ENCODE peak calls at places on chromosomes 5 and 9, in seven cellular contexts. G is HCT116, J is HepG2, M is H1, B is SK-N-SH, D is K562, Q is GM12878. U is an unnamed sample.
A peak's percentile ranks its signal among the peaks of the same experiment; 100 is the strongest.

GRCh38 chr5:5979362-5979760 is 399.0 kb downstream of the MED10 start:
- DNase-seq in G (no peak), J (no peak), M (no peak), B (no peak), D (no peak), Q (no peak), U (no peak)

GRCh38 chr5:92912280-92912679 is 668.7 kb downstream of the NR2F1-AS1 start:
- DNase-seq in G (no peak), J (no peak), M (no peak), B (no peak), D (no peak), Q (no peak), U (no peak)

GRCh38 chr5:345404-346195 is 24.1 kb downstream of the AHRR start:
- DNase-seq in G (no peak), J (no peak), M (peak; percentile 56), B (peak; percentile 45), D (peak; percentile 5), Q (no peak), U (no peak)

GRCh38 chr9:114501786-114502682 is 3.2 kb downstream of the WHRN start:
- DNase-seq in G (no peak), J (peak; percentile 48), M (peak; percentile 57), B (no peak), D (peak; percentile 74), Q (no peak), U (no peak)

GRCh38 chr9:124886866-124887492 is 25.0 kb downstream of the ARPC5L start:
- DNase-seq in G (no peak), J (no peak), M (no peak), B (no peak), D (no peak), Q (no peak), U (no peak)

GRCh38 chr5:122805481-122805880 is 30.6 kb downstream of the SNX2 start:
- DNase-seq in G (no peak), J (no peak), M (no peak), B (no peak), D (no peak), Q (no peak), U (no peak)

GRCh38 chr9:136053757-136054142 is 41.3 kb downstream of the NACC2 start:
- DNase-seq in G (no peak), J (no peak), M (no peak), B (peak; percentile 23), D (no peak), Q (no peak), U (no peak)

GRCh38 chr5:132017738-132018625 is 6.5 kb upstream of the ACSL6 start:
- DNase-seq in G (no peak), J (no peak), M (peak; percentile 35), B (no peak), D (no peak), Q (no peak), U (no peak)

GRCh38 chr5:21919417-21920022 is 933.6 kb downstream of the CDH12 start:
- DNase-seq in G (no peak), J (peak; percentile 14), M (no peak), B (peak; percentile 30), D (peak; percentile 12), Q (peak; percentile 13), U (peak; percentile 66)

GRCh38 chr9:22158275-22158674 is 149.2 kb upstream of the CDKN2B start:
- DNase-seq in G (no peak), J (no peak), M (no peak), B (no peak), D (no peak), Q (no peak), U (no peak)

GRCh38 chr5:39447968-39448367 is 23.2 kb upstream of the DAB2 start:
- DNase-seq in G (no peak), J (peak; percentile 41), M (no peak), B (no peak), D (no peak), Q (no peak), U (peak; percentile 5)

GRCh38 chr9:121852646-121853616 is 201.5 kb downstream of the DAB2IP start:
- DNase-seq in G (no peak), J (no peak), M (no peak), B (no peak), D (no peak), Q (no peak), U (no peak)

GRCh38 chr5:114418546-114419388 is 56.9 kb downstream of the KCNN2 start:
- DNase-seq in G (no peak), J (no peak), M (no peak), B (no peak), D (no peak), Q (peak; percentile 56), U (no peak)

GRCh38 chr5:16225927-16226326 is 46.3 kb upstream of the MARCHF11 start:
- DNase-seq in G (no peak), J (no peak), M (no peak), B (no peak), D (no peak), Q (no peak), U (no peak)

GRCh38 chr5:10678236-10678635 is 82.8 kb downstream of the DAP start:
- DNase-seq in G (no peak), J (no peak), M (no peak), B (no peak), D (no peak), Q (no peak), U (peak; percentile 25)

GRCh38 chr9:114958021-114958846 is 27.8 kb upstream of the TNFSF8 start:
- DNase-seq in G (no peak), J (no peak), M (no peak), B (no peak), D (no peak), Q (no peak), U (no peak)

GRCh38 chr9:136807281-136808074 is at the start of gene RABL6:
- DNase-seq in G (no peak), J (peak; percentile 40), M (peak; percentile 86), B (peak; percentile 99), D (peak; percentile 95), Q (no peak), U (peak; percentile 98)

GRCh38 chr9:20728493-20729220 is 44.6 kb downstream of the FOCAD start:
- DNase-seq in G (no peak), J (no peak), M (no peak), B (no peak), D (no peak), Q (no peak), U (no peak)

GRCh38 chr5:18970000-18970399 is 1018.0 kb downstream of the CDH18 start:
- DNase-seq in G (no peak), J (no peak), M (no peak), B (no peak), D (no peak), Q (no peak), U (no peak)

GRCh38 chr9:135819905-135820304 is 87.4 kb downstream of the CAMSAP1 start:
- DNase-seq in G (no peak), J (no peak), M (no peak), B (no peak), D (no peak), Q (no peak), U (no peak)

GRCh38 chr5:67190856-67191255 is 5.7 kb downstream of the CD180 start:
- DNase-seq in G (no peak), J (no peak), M (no peak), B (no peak), D (no peak), Q (no peak), U (peak; percentile 19)

GRCh38 chr9:133354766-133355165 is 1.5 kb downstream of the SURF1 start:
- DNase-seq in G (no peak), J (no peak), M (no peak), B (no peak), D (no peak), Q (no peak), U (no peak)

GRCh38 chr5:142697356-142697807 is 11.5 kb upstream of the FGF1 start:
- DNase-seq in G (no peak), J (no peak), M (no peak), B (no peak), D (no peak), Q (no peak), U (no peak)

DNA sequence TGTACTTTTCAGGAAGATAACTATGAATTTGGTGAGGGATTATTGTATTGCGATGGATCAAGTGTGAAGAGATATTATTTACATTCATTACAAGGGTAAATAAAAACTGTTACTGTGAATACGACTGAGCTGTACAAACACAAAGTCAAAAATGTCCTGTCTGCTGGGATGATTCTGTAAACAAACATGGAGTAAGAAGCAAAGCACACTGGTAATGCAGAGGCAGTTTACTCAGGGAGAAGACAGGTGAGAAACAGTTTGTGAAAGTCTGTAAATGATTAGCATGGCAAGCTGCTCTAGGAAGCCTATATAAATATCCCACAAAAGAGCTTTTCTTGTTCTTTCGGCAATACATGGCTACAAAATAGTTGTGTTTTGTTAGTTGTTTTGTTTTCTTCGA is 115.4 kb upstream of the GNA14 start:
- DNase-seq in G (no peak), J (peak; percentile 82), M (no peak), B (no peak), D (no peak), Q (no peak), U (no peak)
- TF ChIP-seq JUND in G (no peak), J (no peak), M (no peak), B (no peak), D (no peak), Q (no peak), U (no peak)

GRCh38 chr5:130995851-130996250 is 169.2 kb downstream of the HINT1 start:
- DNase-seq in G (no peak), J (no peak), M (no peak), B (no peak), D (no peak), Q (no peak), U (no peak)
- TF ChIP-seq JUND in G (no peak), J (no peak), M (no peak), B (no peak), D (no peak), Q (no peak), U (no peak)

DNA sequence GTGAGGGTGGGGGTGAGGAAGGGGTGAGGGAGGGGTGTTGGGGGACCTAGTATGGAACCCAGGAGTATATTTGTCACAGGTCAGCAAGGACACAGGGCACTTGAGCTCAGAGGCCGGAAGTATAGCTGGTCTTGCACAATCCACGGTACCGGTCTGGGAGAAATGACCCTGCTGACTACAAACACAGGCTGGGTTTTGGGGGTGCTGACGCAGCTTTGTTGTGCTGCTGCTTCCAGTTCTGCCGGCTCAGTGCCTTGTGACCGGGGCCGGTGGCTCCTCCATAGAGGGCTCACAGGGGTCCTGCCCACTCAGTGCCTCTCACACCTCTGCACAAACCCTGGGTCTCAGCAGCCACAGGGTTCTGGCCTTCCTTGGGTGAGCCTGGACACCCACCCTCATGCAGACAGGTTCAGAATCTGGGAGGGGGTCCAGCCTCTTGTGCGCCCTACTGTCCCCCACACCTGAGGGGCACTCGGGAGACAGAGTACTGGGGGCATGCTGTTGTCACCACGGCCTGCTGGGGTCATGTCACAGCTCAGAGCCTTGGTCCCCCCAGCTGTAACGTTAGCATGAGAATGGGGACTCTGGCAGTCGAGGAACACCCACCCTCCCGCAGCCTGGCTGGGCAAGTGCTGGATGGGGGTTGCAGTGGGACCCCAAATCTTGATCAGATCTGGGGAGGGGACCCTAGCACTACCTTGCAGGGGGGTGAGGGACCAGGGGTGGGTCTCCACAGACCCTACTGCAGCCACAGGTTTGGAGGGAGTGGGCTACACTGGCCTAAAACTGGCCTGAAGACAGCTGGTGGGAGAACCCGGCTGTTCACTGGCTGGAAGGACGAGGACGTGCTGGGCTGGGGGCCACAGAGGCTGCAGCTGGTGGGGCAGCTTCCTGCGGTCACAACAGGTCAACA is 17.7 kb downstream of the NINJ1 start:
- DNase-seq in G (no peak), J (peak; percentile 84), M (no peak), B (no peak), D (peak; percentile 45), Q (no peak), U (peak; percentile 57)
- TF ChIP-seq JUND in G (no peak), J (no peak), M (no peak), B (no peak), D (no peak), Q (no peak), U (no peak)

GRCh38 chr9:33211695-33212393 is 28.1 kb upstream of the SPINK4 start:
- DNase-seq in G (peak; percentile 48), J (no peak), M (no peak), B (no peak), D (no peak), Q (no peak), U (no peak)
- TF ChIP-seq JUND in G (peak; percentile 68), J (no peak), M (no peak), B (no peak), D (no peak), Q (no peak), U (no peak)